ENCODE peak calls at places on chromosomes 6 and 20, in five cellular contexts. L, R, C, X and H are unnamed samples.

GRCh38 chr6:2953098-2953497 is 18.3 kb downstream of the SERPINB6 start:
- DNase-seq in L (no peak), R (no peak), C (no peak), X (no peak), H (no peak)

GRCh38 chr6:14758421-14759043 is 487.3 kb upstream of the JARID2 start:
- DNase-seq in L (no peak), R (no peak), C (no peak), X (no peak), H (no peak)

GRCh38 chr6:169388767-169389166 is 135.1 kb upstream of the THBS2 start:
- DNase-seq in L (no peak), R (no peak), C (no peak), X (no peak), H (no peak)

GRCh38 chr20:43942661-43943285 is 28.1 kb downstream of the TOX2 start:
- DNase-seq in L (peak; percentile 42), R (no peak), C (peak; percentile 80), X (peak; percentile 82), H (peak; percentile 80)

GRCh38 chr6:97705568-97705967 is 422.6 kb upstream of the MMS22L start:
- DNase-seq in L (no peak), R (no peak), C (peak; percentile 3), X (peak; percentile 2), H (peak; percentile 3)

GRCh38 chr20:32216396-32217142 is 8.9 kb downstream of the POFUT1 start:
- DNase-seq in L (no peak), R (no peak), C (no peak), X (no peak), H (no peak)

GRCh38 chr6:108561742-108562502 is 1.2 kb downstream of the FOXO3 start:
- DNase-seq in L (no peak), R (peak; percentile 48), C (no peak), X (no peak), H (no peak)

GRCh38 chr20:43975096-43975768 is 60.6 kb downstream of the TOX2 start:
- DNase-seq in L (peak; percentile 79), R (no peak), C (peak; percentile 78), X (peak; percentile 60), H (no peak)

GRCh38 chr6:167685654-167686053 is 141.1 kb upstream of the AFDN start:
- DNase-seq in L (no peak), R (no peak), C (no peak), X (no peak), H (no peak)

GRCh38 chr20:47334022-47334551 is 22.4 kb downstream of the ZMYND8 start:
- DNase-seq in L (peak; percentile 77), R (no peak), C (peak; percentile 96), X (peak; percentile 96), H (no peak)

GRCh38 chr20:37276494-37277252 is 12.8 kb upstream of the MANBAL start:
- DNase-seq in L (no peak), R (peak; percentile 37), C (peak; percentile 87), X (peak; percentile 90), H (peak; percentile 81)
- TF ChIP-seq CTCF in L (peak; percentile 49), R (peak; percentile 50), C (peak; percentile 44), X (peak; percentile 37), H (peak; percentile 8)

GRCh38 chr6:110271732-110272022 is 86.5 kb downstream of the METTL24 start:
- DNase-seq in L (no peak), R (no peak), C (no peak), X (no peak), H (no peak)
- H3K4me3 ChIP-seq in L (no peak overlapping the region), R (no peak overlapping the region), C (no peak overlapping the region), X (no peak overlapping the region), H (no peak overlapping the region)

GRCh38 chr20:60049601-60050000 is 91.4 kb downstream of the CDH26 start:
- DNase-seq in L (no peak), R (no peak), C (no peak), X (no peak), H (no peak)

GRCh38 chr20:60052322-60052721 is 94.1 kb downstream of the CDH26 start:
- DNase-seq in L (no peak), R (no peak), C (no peak), X (no peak), H (no peak)

GRCh38 chr20:60048634-60049578 is 90.7 kb downstream of the CDH26 start:
- DNase-seq in L (no peak), R (no peak), C (no peak), X (no peak), H (no peak)

GRCh38 chr20:60053125-60053812 is 95.0 kb downstream of the CDH26 start:
- DNase-seq in L (no peak), R (no peak), C (no peak), X (no peak), H (no peak)

GRCh38 chr20:60050193-60050960 is 92.2 kb downstream of the CDH26 start:
- DNase-seq in L (no peak), R (no peak), C (no peak), X (no peak), H (no peak)
- TF ChIP-seq CTCF in L (no peak), R (peak; percentile 24), C (no peak), X (peak; percentile 4), H (no peak)

DNA sequence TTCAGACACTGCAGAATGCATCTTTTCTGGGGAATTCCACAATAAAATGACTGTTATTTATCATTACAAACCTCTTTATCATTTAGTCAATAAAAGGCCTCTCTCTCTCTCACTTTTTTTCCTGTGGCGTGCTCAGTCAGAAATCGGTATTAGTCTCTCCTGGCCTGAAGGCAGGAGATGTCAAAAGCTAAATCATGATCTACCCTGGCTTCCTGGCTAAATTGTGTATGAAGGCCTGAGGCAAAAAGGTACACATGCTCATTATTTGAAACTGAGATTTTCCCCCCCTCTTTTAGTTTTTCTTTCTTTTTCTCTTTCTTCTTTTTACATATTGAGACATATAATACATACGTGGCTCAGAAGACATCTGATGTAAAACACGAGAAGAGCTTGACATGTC is 375.0 kb upstream of the SLC35B3 start:
- DNase-seq in L (no peak), R (no peak), C (no peak), X (no peak), H (no peak)
- H3K4me3 ChIP-seq in L (no peak overlapping the region), R (no peak overlapping the region), C (no peak overlapping the region), X (no peak overlapping the region), H (no peak overlapping the region)

DNA sequence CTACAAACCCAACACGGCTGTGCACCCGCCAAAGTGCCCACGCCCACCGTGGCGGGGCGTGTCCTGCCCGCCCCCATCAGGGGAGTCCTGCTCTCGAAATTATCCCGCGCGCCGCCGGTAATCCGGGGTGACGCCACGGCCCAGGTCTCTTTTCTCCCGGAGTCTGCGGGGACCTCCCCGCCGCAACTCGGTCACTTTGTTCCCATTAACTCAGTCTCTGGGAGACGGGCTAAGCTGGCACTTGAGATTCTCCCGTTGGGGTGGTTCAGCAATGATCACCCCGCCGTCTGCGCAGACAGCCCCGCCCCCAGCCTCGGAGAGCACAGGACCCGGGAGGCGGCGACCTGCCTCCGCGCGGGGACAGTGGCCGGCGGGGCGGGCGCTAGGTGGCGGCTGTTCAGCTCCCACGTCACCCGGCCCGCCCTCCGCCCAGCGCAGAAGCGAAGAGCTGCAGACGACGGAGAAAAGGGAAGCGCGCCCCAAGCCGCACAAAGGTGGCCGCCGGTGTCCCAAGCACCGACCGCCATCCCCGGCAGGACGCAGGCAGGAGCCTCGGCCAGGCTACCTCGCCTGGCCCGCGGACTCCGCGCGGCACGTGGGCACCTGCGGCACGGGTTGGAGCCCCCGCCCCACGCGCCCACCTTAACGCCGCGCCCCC is 31.5 kb downstream of the SF3B5 start:
- DNase-seq in L (no peak), R (peak; percentile 86), C (peak; percentile 21), X (peak; percentile 7), H (peak; percentile 96)
- TF ChIP-seq CTCF in L (no peak), R (peak; percentile 42), C (peak; percentile 9), X (no peak), H (peak; percentile 18)

GRCh38 chr6:11747021-11747420 is 31.6 kb downstream of the ADTRP start:
- DNase-seq in L (no peak), R (no peak), C (no peak), X (no peak), H (no peak)

GRCh38 chr6:11744753-11745152 is 33.9 kb downstream of the ADTRP start:
- DNase-seq in L (peak; percentile 39), R (no peak), C (peak; percentile 92), X (peak; percentile 95), H (peak; percentile 60)

GRCh38 chr6:11740875-11741274 is 37.7 kb downstream of the ADTRP start:
- DNase-seq in L (no peak), R (no peak), C (no peak), X (no peak), H (no peak)

GRCh38 chr6:11748591-11748990 is 30.0 kb downstream of the ADTRP start:
- DNase-seq in L (no peak), R (no peak), C (no peak), X (no peak), H (no peak)

DNA sequence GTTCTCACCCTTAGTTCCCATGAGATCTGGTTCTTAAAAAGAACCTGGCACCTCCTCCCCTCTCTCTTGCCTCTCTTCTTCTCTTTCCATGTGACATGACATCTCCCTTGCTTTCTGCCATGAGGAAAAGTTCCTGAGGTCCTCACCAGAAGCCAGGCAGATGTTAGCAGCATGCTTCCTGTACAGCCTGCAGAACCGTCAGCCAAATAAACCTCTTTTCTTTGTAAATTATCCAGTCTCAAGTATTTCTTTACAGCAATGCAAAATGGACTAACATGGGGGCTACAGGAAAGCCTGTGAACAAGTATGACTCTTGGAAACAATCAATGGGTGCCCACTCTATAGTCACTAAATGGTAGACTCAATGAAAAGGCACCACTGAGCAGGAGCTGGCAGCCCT is 34.5 kb downstream of the ADTRP start:
- DNase-seq in L (no peak), R (no peak), C (no peak), X (no peak), H (no peak)
- H3K4me3 ChIP-seq in L (no peak overlapping the region), R (no peak overlapping the region), C (no peak overlapping the region), X (no peak overlapping the region), H (no peak overlapping the region)

DNA sequence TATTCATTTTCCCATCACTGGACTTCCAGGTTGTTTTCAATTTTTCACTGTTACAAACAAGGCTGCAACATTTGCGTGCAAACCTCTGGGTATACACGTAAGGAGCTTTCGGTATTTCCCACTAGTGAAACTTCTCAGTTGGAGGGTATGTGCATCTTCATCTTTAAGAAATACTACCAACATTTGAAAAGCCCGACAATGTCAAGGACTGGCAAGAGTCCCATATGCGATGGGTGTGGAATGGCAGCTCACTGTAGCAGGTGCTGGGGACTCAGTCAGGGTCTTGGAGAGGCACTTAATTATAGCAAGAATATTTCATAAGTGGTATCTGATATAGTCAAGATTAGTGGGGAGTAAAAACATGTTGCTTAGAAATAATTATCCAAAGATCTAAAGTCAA is 8.9 kb upstream of the HLA-B start:
- DNase-seq in L (no peak), R (no peak), C (no peak), X (no peak), H (no peak)
- TF ChIP-seq CTCF in L (no peak), R (no peak), C (no peak), X (no peak), H (no peak)

GRCh38 chr6:113560908-113561307 is 296.2 kb upstream of the MARCKS start:
- DNase-seq in L (peak; percentile 51), R (no peak), C (peak; percentile 65), X (peak; percentile 68), H (no peak)

GRCh38 chr6:113560376-113560775 is 296.8 kb upstream of the MARCKS start:
- DNase-seq in L (no peak), R (no peak), C (no peak), X (no peak), H (no peak)

GRCh38 chr6:113565306-113565705 is 291.8 kb upstream of the MARCKS start:
- DNase-seq in L (no peak), R (no peak), C (no peak), X (no peak), H (no peak)

GRCh38 chr6:113562248-113562647 is 294.9 kb upstream of the MARCKS start:
- DNase-seq in L (no peak), R (no peak), C (no peak), X (no peak), H (no peak)

GRCh38 chr6:113564401-113565161 is 292.6 kb upstream of the MARCKS start:
- DNase-seq in L (peak; percentile 93), R (peak; percentile 80), C (peak; percentile 98), X (peak; percentile 98), H (peak; percentile 76)
- H3K4me3 ChIP-seq in L (peak overlapping the region; percentile 24), R (peak overlapping the region; percentile 48), C (no peak overlapping the region), X (peak overlapping the region; percentile 41), H (no peak overlapping the region)